ENCODE peak calls at places on chromosome 21, in six cellular contexts. F is fibroblast of lung, Z is HAP-1, D is mesendoderm, B is WTC11, J is amniotic epithelial cell. R is an unnamed sample.

GRCh38 chr21:17550671-17551308 is 37.9 kb downstream of the CXADR start:
- DNase-seq in Z (no peak), F (peak), D (no peak), J (peak), B (no peak), R (peak)

GRCh38 chr21:24353492-24353891 is 1253.8 kb downstream of the MRPL39 start:
- DNase-seq in D (no peak), F (no peak), Z (no peak), B (no peak), J (no peak), R (no peak)

GRCh38 chr21:24045775-24046215 is 1561.5 kb downstream of the MRPL39 start:
- DNase-seq in B (peak), D (peak), Z (peak), J (peak), F (peak), R (peak)

GRCh38 chr21:36030581-36031189 is 29.6 kb downstream of the SETD4 start:
- DNase-seq in F (peak), J (no peak), D (no peak), Z (no peak), B (no peak), R (peak)

GRCh38 chr21:25518491-25518911 is 88.8 kb downstream of the MRPL39 start:
- DNase-seq in D (peak), J (peak), B (peak), F (no peak), Z (no peak), R (peak)

GRCh38 chr21:43733529-43734071 is 14.7 kb downstream of the PDXK start:
- DNase-seq in F (peak), Z (no peak), B (no peak), D (no peak), J (peak), R (no peak)

GRCh38 chr21:43267391-43268085 is 98.7 kb downstream of the CRYAA start:
- DNase-seq in B (no peak), D (no peak), J (no peak), F (no peak), Z (no peak), R (no peak)

GRCh38 chr21:14762734-14763694 is 216.9 kb upstream of the SAMSN1 start:
- DNase-seq in J (no peak), D (no peak), B (no peak), Z (no peak), F (no peak), R (peak)

GRCh38 chr21:36749935-36750578 is 51.1 kb downstream of the SIM2 start:
- DNase-seq in J (peak), F (peak), Z (peak), B (peak), D (peak), R (peak)

GRCh38 chr21:29481641-29482040 is 182.9 kb downstream of the BACH1 start:
- DNase-seq in Z (no peak), F (peak), D (no peak), B (no peak), J (peak), R (peak)

GRCh38 chr21:40254540-40255455 is 387.6 kb downstream of the PCP4 start:
- DNase-seq in Z (no peak), J (no peak), D (no peak), B (no peak), F (peak), R (peak)

GRCh38 chr21:46001821-46002681 is 20.5 kb downstream of the COL6A1 start:
- DNase-seq in B (peak), Z (no peak), D (no peak), J (no peak), F (no peak), R (no peak)

GRCh38 chr21:43937898-43938309 is 72.9 kb downstream of the AGPAT3 start:
- DNase-seq in J (no peak), B (no peak), Z (no peak), F (no peak), D (no peak), R (no peak)

GRCh38 chr21:17673261-17674020 is 60.7 kb upstream of the BTG3 start:
- DNase-seq in F (no peak), B (no peak), J (peak), Z (peak), D (peak), R (peak)

GRCh38 chr21:44282370-44282769 is 3.3 kb upstream of the AIRE start:
- DNase-seq in D (no peak), J (no peak), F (no peak), Z (no peak), B (no peak), R (no peak)